ENCODE peak calls at places on chromosome 4, in seven cellular contexts. L is right atrium auricular region, N is heart left ventricle, U is psoas muscle, D is pancreas, K is ovary, V is neural progenitor cell. B is an unnamed sample.

GRCh38 chr4:28287837-28288236 is 1427.2 kb downstream of the STIM2 start:
- DNase-seq in L (no peak), N (no peak), U (no peak), D (no peak), K (no peak), V (no peak), B (no peak)

GRCh38 chr4:141807501-141807900 is 171.1 kb downstream of the IL15 start:
- DNase-seq in L (no peak), N (no peak), U (no peak), D (no peak), K (no peak), V (no peak), B (no peak)

GRCh38 chr4:135098061-135098460 is 896.5 kb upstream of the PABPC4L start:
- DNase-seq in L (no peak), N (no peak), U (no peak), D (no peak), K (no peak), V (no peak), B (no peak)

GRCh38 chr4:105002278-105002677 is 144.4 kb upstream of the TET2 start:
- DNase-seq in L (no peak), N (no peak), U (no peak), D (no peak), K (no peak), V (peak; percentile 4), B (no peak)

GRCh38 chr4:154490261-154490588 is 1.4 kb downstream of the DCHS2 start:
- DNase-seq in L (no peak), N (no peak), U (no peak), D (no peak), K (no peak), V (peak; percentile 46), B (no peak)

GRCh38 chr4:73600917-73601316 is 19.3 kb downstream of the RASSF6 start:
- DNase-seq in L (no peak), N (no peak), U (no peak), D (no peak), K (no peak), V (no peak), B (no peak)

GRCh38 chr4:138426751-138427150 is 184.6 kb upstream of the SLC7A11 start:
- DNase-seq in L (no peak), N (no peak), U (no peak), D (no peak), K (no peak), V (no peak), B (no peak)

GRCh38 chr4:137519406-137519805 is 12.9 kb downstream of the PCDH18 start:
- DNase-seq in L (no peak), N (no peak), U (no peak), D (no peak), K (no peak), V (no peak), B (no peak)

GRCh38 chr4:144178414-144178813 is 37.9 kb upstream of the GYPA start:
- DNase-seq in L (no peak), N (no peak), U (no peak), D (no peak), K (no peak), V (no peak), B (no peak)

GRCh38 chr4:147546341-147546740 is 65.4 kb downstream of the EDNRA start:
- DNase-seq in L (no peak), N (no peak), U (no peak), D (no peak), K (no peak), V (no peak), B (no peak)

GRCh38 chr4:63786181-63786580 is 623.1 kb downstream of the TECRL start:
- DNase-seq in L (no peak), N (no peak), U (no peak), D (no peak), K (no peak), V (no peak), B (no peak)

GRCh38 chr4:155419266-155419665 is 42.5 kb upstream of the MAP9 start:
- DNase-seq in L (no peak), N (no peak), U (no peak), D (no peak), K (no peak), V (peak; percentile 23), B (no peak)

GRCh38 chr4:13933163-13933562 is 305.6 kb upstream of the BOD1L1 start:
- DNase-seq in L (no peak), N (no peak), U (no peak), D (no peak), K (no peak), V (no peak), B (no peak)

GRCh38 chr4:120198411-120198810 is 131.8 kb upstream of the MAD2L1 start:
- DNase-seq in L (no peak), N (no peak), U (no peak), D (no peak), K (no peak), V (no peak), B (no peak)

DNA sequence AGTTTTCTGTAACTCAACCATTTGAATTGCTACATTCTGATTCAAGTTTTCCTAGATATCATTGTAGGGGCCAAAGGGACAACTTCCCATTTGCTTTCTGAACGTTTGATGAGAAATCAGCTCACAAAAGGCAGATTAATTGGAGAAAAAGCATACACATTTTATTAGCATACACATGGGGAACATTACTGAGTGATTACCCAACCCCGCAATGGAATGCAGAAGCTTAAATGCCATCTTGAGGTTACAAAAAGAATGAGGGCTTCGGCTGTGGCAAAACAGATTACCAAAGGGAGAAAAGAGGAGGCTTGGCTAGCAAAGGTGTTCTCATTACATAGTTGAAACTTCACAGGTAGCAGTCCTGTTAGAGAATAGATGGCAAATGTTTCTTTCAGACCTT is 26.6 kb upstream of the HERC6 start:
- DNase-seq in L (no peak), N (no peak), U (no peak), D (no peak), K (no peak), V (no peak), B (no peak)
- H3K9me3 ChIP-seq in L (no peaks in the 10 kb centered on the region), N (no peaks in the 10 kb centered on the region), U (no peaks in the 10 kb centered on the region), D (no peaks in the 10 kb centered on the region), K (no peaks in the 10 kb centered on the region), V (peaks cover 3% of the 10 kb centered on the region), B (no peaks in the 10 kb centered on the region)

GRCh38 chr4:48340905-48341775 is at the start of gene SLAIN2:
- DNase-seq in L (peak; percentile 98), N (peak; percentile 100), U (peak; percentile 100), D (peak; percentile 99), K (peak; percentile 100), V (peak; percentile 99), B (peak; percentile 100)
- TF ChIP-seq CTCF in L (no peak), N (peak; percentile 17), U (peak; percentile 35), D (no peak), K (peak; percentile 50), V (peak; percentile 57), B (peak; percentile 31)

GRCh38 chr4:39062499-39062898 is 467 bp downstream of the KLHL5 start:
- DNase-seq in L (no peak), N (no peak), U (no peak), D (no peak), K (no peak), V (no peak), B (no peak)
- H3K27ac ChIP-seq in L (no peak overlapping the region), N (no peak overlapping the region), U (no peak overlapping the region), D (no peak overlapping the region), K (no peak overlapping the region), V (peak overlapping the region; percentile 1), B (no peak overlapping the region)

GRCh38 chr4:32929738-32930688 is 2209.8 kb downstream of the PCDH7 start:
- DNase-seq in L (no peak), N (no peak), U (no peak), D (no peak), K (no peak), V (no peak), B (no peak)
- H3K9me3 ChIP-seq in L (no peaks in the 10 kb centered on the region), N (no peaks in the 10 kb centered on the region), U (no peaks in the 10 kb centered on the region), D (no peaks in the 10 kb centered on the region), K (no peaks in the 10 kb centered on the region), V (no peaks in the 10 kb centered on the region), B (no peaks in the 10 kb centered on the region)

GRCh38 chr4:3792813-3793212 is 26.6 kb downstream of the ADRA2C start:
- DNase-seq in L (no peak), N (no peak), U (no peak), D (no peak), K (no peak), V (peak; percentile 82), B (no peak)
- TF ChIP-seq CTCF in L (no peak), N (no peak), U (no peak), D (no peak), K (no peak), V (peak; percentile 91), B (no peak)

GRCh38 chr4:36288727-36289126 is 7.3 kb downstream of the DTHD1 start:
- DNase-seq in L (no peak), N (no peak), U (no peak), D (no peak), K (no peak), V (no peak), B (no peak)
- H3K27ac ChIP-seq in L (no peak overlapping the region), N (no peak overlapping the region), U (no peak overlapping the region), D (no peak overlapping the region), K (no peak overlapping the region), V (no peak overlapping the region), B (no peak overlapping the region)

DNA sequence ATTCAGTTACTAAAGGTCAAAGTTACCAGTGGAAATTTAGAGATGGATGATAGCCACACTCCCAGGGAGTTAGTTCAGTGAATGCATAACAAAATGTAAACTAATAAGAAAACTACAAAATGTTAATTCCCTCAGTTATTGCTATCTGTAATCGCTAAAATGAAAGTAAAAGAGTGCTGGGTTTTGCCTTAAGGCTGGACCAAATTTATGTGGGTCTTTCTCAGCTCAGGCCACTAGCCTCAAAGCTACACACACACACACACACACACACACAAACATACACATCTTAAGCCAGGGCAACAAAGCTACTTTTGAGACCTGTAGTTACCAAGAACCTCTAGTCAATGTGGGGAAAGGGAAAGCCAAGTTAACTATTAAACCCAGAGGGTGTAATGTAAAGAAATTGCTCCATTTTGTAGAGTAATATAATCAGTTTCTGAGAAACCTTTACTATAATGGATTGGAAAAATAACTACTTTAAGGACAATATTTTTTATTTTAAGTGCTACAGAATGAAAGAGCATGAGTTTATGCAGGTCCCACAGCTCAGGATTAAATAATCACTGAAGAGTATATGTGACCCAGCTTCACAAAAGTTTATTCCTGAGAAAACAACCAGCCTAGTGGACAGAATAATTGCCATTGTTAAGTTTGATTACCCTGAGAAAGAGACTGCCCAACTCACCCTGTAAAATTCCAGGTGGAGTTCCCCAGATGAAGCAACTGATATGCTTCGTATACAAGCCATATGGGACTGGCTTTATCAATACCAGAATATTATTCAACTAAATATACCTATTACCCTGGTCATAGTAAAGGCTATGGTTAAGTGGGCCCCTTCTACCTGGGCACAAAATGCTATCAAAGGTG is 8.9 kb upstream of the UGT2A3 start:
- DNase-seq in L (no peak), N (no peak), U (no peak), D (no peak), K (no peak), V (no peak), B (no peak)
- H3K9me3 ChIP-seq in L (no peaks in the 10 kb centered on the region), N (no peaks in the 10 kb centered on the region), U (no peaks in the 10 kb centered on the region), D (no peaks in the 10 kb centered on the region), K (no peaks in the 10 kb centered on the region), V (no peaks in the 10 kb centered on the region), B (no peaks in the 10 kb centered on the region)

GRCh38 chr4:152398060-152398459 is 137.8 kb downstream of the FBXW7 start:
- DNase-seq in L (no peak), N (no peak), U (no peak), D (no peak), K (no peak), V (peak; percentile 27), B (no peak)
- TF ChIP-seq CTCF in L (no peak), N (peak; percentile 12), U (peak; percentile 42), D (no peak), K (no peak), V (peak; percentile 60), B (no peak)

GRCh38 chr4:2667428-2667827 is 88.7 kb downstream of the TNIP2 start:
- DNase-seq in L (no peak), N (no peak), U (no peak), D (no peak), K (no peak), V (no peak), B (no peak)
- H3K27ac ChIP-seq in L (no peak overlapping the region), N (no peak overlapping the region), U (no peak overlapping the region), D (no peak overlapping the region), K (no peak overlapping the region), V (no peak overlapping the region), B (no peak overlapping the region)

B was measured in tibial artery.